ENCODE peak calls at places on chromosome 3, in eight cellular contexts. U is IMR-90, S is transverse colon, E is AG04449, N is endothelial cell, O is neural crest cell, A is left lung, T is GM06990. X is an unnamed sample.

GRCh38 chr3:58164916-58165821 is 45.6 kb downstream of the DNASE1L3 start:
- DNase-seq in U (no peak), S (no peak), E (no peak), N (no peak), O (no peak), A (no peak), T (no peak), X (no peak)

GRCh38 chr3:76495216-76495615 is 544.7 kb upstream of the ROBO2 start:
- DNase-seq in U (no peak), S (no peak), E (no peak), N (no peak), O (no peak), A (no peak), T (no peak), X (no peak)

GRCh38 chr3:60048447-60048848 is 998.6 kb upstream of the CFAP20DC start:
- DNase-seq in U (no peak), S (no peak), E (no peak), N (no peak), O (no peak), A (no peak), T (no peak), X (no peak)

GRCh38 chr3:102069211-102069662 is 219.9 kb downstream of the NFKBIZ start:
- DNase-seq in U (peak), S (no peak), E (no peak), N (no peak), O (no peak), A (no peak), T (no peak), X (no peak)

GRCh38 chr3:184968115-184968514 is 156.1 kb downstream of the VPS8 start:
- DNase-seq in U (no peak), S (no peak), E (no peak), N (no peak), O (no peak), A (no peak), T (no peak), X (no peak)

GRCh38 chr3:144663456-144664063 is 691.9 kb downstream of the DIPK2A start:
- DNase-seq in U (no peak), S (no peak), E (no peak), N (no peak), O (no peak), A (no peak), T (no peak), X (no peak)

GRCh38 chr3:13698498-13698897 is 149.6 kb downstream of the FBLN2 start:
- DNase-seq in U (no peak), S (no peak), E (no peak), N (no peak), O (peak), A (no peak), T (no peak), X (no peak)

GRCh38 chr3:141795719-141796435 is 32.7 kb downstream of the GRK7 start:
- DNase-seq in U (no peak), S (peak), E (no peak), N (no peak), O (no peak), A (no peak), T (no peak), X (no peak)

GRCh38 chr3:195732951-195733350 is 12.2 kb downstream of the MUC20 start:
- DNase-seq in U (peak), S (no peak), E (no peak), N (no peak), O (no peak), A (no peak), T (no peak), X (no peak)

GRCh38 chr3:14414841-14415464 is 12.5 kb downstream of the SLC6A6 start:
- DNase-seq in U (no peak), S (no peak), E (no peak), N (no peak), O (no peak), A (no peak), T (no peak), X (no peak)

DNA sequence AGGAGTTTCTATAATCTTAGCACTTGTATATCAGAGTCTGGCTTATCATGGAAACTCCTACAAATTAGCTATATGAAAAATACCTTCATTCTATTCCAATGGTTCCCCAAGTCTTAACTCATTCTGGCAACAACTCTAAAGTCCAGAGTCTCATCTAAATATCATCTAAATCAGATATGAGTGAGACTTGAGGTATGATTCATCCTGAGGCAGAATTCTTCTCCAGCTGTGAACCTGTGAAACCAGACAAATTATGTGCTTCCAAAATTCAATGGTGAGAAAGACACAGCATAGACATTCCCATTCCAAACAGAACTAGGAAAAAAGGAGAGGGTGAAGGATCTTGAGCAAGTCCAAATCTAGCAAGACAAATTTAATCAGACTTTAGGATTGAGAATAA is 138.8 kb downstream of the THRB start:
- DNase-seq in U (no peak), S (no peak), E (no peak), N (no peak), O (no peak), A (no peak), T (no peak), X (no peak)
- TF ChIP-seq CTCF in U (no peak), S (no peak), E (no peak), N (no peak), O (no peak), A (no peak), T (no peak), X (no peak)

DNA sequence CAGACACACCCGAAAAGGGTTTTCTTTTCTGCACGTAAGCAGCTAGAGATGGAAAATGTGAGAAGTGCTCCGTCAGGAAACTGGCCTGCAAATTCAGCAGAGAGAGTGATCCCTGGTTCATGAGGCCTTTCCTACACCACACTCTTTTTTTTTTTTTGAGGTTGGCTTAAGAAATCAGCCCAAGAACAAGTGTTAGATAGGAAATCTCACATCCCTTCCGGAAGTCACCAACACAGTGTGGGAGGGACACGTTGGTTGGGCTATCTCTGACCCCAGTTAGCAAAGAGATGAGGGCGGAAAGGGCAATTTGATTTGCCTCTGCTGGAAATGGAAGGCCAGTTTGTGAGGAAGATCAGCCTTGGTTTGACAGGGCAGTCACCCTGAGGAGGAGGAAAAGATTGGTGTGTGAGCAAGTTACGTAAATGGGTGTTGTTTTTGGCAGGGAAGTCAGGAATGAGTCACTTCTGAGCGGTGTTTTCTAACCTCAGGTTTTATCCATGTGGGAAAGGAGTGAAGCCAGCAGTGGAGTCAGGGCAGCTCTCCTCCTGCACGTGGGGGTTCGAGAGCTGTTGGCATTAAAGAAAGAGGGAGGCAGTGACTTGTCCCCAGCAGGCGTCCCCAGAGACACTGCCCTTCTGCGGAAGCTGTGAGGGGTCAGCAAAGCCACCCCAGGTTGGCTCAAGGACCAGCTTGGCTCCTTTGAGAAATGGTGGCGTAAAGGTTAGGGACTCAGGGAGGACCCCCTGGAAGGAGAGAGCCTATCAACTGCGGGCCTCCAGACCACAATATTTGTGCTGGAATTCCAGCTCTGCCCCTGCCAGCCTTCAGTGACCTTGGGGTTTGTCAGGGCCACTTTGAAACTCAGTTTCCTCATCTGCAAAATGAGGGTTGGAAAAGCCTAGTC is 237.6 kb upstream of the BHLHE40 start:
- DNase-seq in U (peak), S (peak), E (peak), N (no peak), O (no peak), A (no peak), T (no peak), X (no peak)
- TF ChIP-seq CTCF in U (peak), S (no peak), E (no peak), N (no peak), O (no peak), A (no peak), T (no peak), X (no peak)

GRCh38 chr3:123375014-123375940 is 73.6 kb downstream of the ADCY5 start:
- DNase-seq in U (no peak), S (no peak), E (no peak), N (no peak), O (no peak), A (no peak), T (no peak), X (no peak)
- TF ChIP-seq CTCF in U (peak), S (no peak), E (no peak), N (no peak), O (no peak), A (no peak), T (no peak), X (no peak)

DNA sequence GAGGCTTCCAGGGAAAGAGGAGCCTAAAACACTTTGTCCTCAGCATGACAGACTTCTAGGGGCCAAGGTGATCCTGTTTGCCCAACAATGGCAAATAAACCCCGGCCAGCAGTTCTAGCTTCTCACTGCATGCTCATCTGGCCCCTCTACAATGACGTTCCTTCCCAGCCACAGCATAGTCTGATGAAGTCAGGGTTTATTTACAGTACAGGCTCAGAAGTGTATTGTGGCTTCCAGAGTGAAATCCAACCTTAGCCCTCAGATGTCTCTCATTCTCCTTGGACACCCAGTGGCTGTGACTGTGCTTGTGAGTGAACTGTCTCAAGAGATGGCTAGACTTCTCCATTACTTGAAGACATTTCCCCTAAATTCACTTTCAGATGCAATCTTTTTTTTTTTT is 40.8 kb downstream of the BFSP2 start:
- DNase-seq in U (peak), S (no peak), E (no peak), N (no peak), O (no peak), A (no peak), T (no peak), X (no peak)
- TF ChIP-seq CTCF in U (no peak), S (no peak), E (no peak), N (no peak), O (no peak), A (no peak), T (no peak), X (no peak)

GRCh38 chr3:97763586-97764148 is 891 bp upstream of the ARL6 start:
- DNase-seq in U (peak), S (no peak), E (no peak), N (no peak), O (no peak), A (no peak), T (no peak), X (no peak)

GRCh38 chr3:97764186-97765055 is at the start of gene ARL6:
- DNase-seq in U (peak), S (peak), E (peak), N (peak), O (peak), A (peak), T (peak), X (peak)
- TF ChIP-seq CTCF in U (no peak), S (no peak), E (no peak), N (no peak), O (no peak), A (no peak), T (peak), X (no peak)

GRCh38 chr3:36763850-36764703 is at the start of gene DCLK3:
- DNase-seq in U (no peak), S (no peak), E (no peak), N (peak), O (peak), A (peak), T (no peak), X (peak)
- TF ChIP-seq CTCF in U (no peak), S (no peak), E (no peak), N (no peak), O (peak), A (no peak), T (no peak), X (no peak)

GRCh38 chr3:100953103-100953502 is 40.1 kb downstream of the ABI3BP start:
- DNase-seq in U (no peak), S (no peak), E (no peak), N (no peak), O (no peak), A (no peak), T (no peak), X (no peak)
- TF ChIP-seq CTCF in U (no peak), S (no peak), E (no peak), N (peak), O (no peak), A (no peak), T (no peak), X (no peak)

DNA sequence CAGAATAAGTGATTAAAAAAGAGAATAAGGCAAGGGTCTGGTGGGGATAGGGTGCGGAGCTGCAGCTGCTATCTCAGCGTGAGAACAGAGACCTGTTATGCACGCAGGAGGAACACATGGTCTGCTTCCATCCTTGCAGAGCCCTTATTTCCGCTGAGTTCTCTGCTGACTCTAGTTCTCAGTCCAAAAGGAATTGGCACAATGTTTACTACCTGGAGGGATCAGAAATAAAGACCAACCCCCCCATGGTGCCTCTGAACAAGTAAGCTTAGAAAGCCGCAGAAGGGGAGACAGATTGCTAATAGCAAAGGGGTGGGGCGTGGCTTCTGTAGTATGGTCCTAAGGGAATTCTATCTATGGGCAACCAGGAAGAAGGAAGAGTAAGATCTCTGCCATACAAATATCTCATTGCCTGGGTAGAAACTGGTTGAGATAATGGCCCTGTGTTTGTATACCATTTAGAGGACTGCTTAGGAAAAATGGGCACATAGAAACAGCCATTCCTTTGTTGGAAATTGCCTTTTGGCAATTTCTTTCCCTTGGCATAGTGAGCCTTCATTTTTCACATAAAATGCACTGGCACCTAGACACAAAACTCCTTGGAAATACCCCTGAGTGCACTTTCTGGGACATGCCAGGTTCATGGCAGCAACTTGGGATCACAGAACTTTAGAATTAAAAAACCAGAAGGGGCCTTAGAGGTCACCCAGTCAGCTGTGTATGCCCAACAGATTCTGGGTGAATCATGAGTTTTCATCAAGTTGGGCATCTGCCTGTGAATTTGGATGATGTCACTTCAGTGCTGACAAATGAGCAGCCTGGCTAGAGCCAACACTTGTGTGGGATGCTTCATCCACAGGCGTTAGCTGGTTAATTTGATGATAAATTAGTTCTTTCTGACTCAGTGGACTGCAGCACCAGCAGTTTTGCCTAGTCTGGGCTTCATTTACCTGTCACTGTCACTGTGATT is 57.4 kb upstream of the STXBP5L start:
- DNase-seq in U (no peak), S (no peak), E (no peak), N (no peak), O (no peak), A (no peak), T (no peak), X (no peak)
- TF ChIP-seq CTCF in U (no peak), S (no peak), E (no peak), N (no peak), O (no peak), A (no peak), T (no peak), X (no peak)

GRCh38 chr3:53331871-53332270 is 15.5 kb downstream of the DCP1A start:
- DNase-seq in U (no peak), S (no peak), E (no peak), N (no peak), O (no peak), A (no peak), T (no peak), X (no peak)

GRCh38 chr3:53329933-53330332 is 17.4 kb downstream of the DCP1A start:
- DNase-seq in U (no peak), S (no peak), E (no peak), N (no peak), O (no peak), A (no peak), T (no peak), X (no peak)

GRCh38 chr3:53324011-53324544 is 23.3 kb downstream of the DCP1A start:
- DNase-seq in U (no peak), S (no peak), E (no peak), N (no peak), O (no peak), A (no peak), T (no peak), X (no peak)

GRCh38 chr3:53334742-53335141 is 12.6 kb downstream of the DCP1A start:
- DNase-seq in U (no peak), S (no peak), E (no peak), N (no peak), O (no peak), A (no peak), T (no peak), X (no peak)

DNA sequence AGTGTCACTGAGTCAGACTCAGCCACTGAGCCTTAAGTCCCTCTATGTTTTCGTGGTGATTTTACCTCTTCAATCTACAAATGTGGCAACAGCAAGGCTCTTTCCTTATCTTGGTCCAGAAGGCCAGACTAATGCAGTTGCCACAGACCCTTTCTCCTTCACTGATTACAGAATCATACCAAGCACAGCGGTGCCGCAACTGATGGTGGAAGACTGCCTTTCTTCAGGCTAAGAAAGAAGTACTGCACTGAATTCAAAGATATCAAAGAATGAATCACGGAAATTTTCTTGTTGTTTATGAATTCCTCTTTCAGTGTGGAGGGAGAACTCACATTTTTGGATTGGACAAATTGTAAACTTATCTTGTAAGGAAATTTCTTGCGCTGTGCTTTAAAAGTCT is 18.6 kb downstream of the DCP1A start:
- DNase-seq in U (peak), S (no peak), E (no peak), N (no peak), O (no peak), A (no peak), T (no peak), X (no peak)
- TF ChIP-seq CTCF in U (no peak), S (no peak), E (no peak), N (no peak), O (no peak), A (no peak), T (no peak), X (no peak)

DNA sequence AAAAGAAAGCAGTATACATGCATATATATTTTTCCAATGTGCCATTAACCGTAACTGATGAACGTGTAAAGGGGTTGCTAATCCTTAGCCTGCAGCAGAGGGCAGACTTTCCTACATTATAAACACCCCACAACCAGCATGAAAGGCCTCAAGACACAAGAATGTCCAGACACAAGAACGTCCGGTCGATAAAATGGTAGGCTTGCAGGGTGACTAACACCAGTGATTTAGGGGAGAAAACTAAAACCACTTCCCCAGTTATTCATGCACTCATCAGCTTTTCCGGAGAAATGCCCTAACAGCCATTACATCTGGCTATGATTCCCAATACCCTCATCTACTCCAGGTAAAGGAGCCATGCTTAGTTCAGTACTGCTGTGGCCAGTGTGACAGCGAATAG is 57.4 kb downstream of the LRTM1 start:
- DNase-seq in U (peak), S (no peak), E (peak), N (no peak), O (peak), A (no peak), T (no peak), X (no peak)
- TF ChIP-seq CTCF in U (peak), S (peak), E (peak), N (no peak), O (peak), A (peak), T (no peak), X (no peak)

X was measured in GM13976.